ENCODE peak calls at places on chromosomes 1 and 21, in eight cellular contexts. One of them, this sample, is unnamed.

GRCh38 chr1:114156538-114157274 is 3.0 kb upstream of the SYT6 start:
- DNase-seq in AG04450: no peak
- DNase-seq in heart right ventricle: no peak
- DNase-seq in IMR-90: no peak
- DNase-seq in esophagus squamous epithelium: no peak
- DNase-seq in right lobe of liver: no peak
- DNase-seq in brain microvascular endothelial cell: no peak
- DNase-seq in thoracic aorta: no peak
- DNase-seq in this sample: no peak

GRCh38 chr1:93579891-93580290 is 101.7 kb downstream of the BCAR3 start:
- DNase-seq in IMR-90: peak
- DNase-seq in brain microvascular endothelial cell: peak
- DNase-seq in thoracic aorta: no peak
- DNase-seq in AG04450: peak
- DNase-seq in right lobe of liver: no peak
- DNase-seq in esophagus squamous epithelium: no peak
- DNase-seq in heart right ventricle: no peak
- DNase-seq in this sample: peak

GRCh38 chr1:26079960-26080814 is 12.8 kb upstream of the TRIM63 start:
- DNase-seq in IMR-90: no peak
- DNase-seq in esophagus squamous epithelium: no peak
- DNase-seq in AG04450: no peak
- DNase-seq in heart right ventricle: no peak
- DNase-seq in right lobe of liver: no peak
- DNase-seq in brain microvascular endothelial cell: no peak
- DNase-seq in thoracic aorta: no peak
- DNase-seq in this sample: no peak

GRCh38 chr1:57131701-57132394 is 166.0 kb upstream of the C8B start:
- DNase-seq in AG04450: no peak
- DNase-seq in brain microvascular endothelial cell: no peak
- DNase-seq in thoracic aorta: no peak
- DNase-seq in right lobe of liver: no peak
- DNase-seq in IMR-90: peak
- DNase-seq in heart right ventricle: no peak
- DNase-seq in esophagus squamous epithelium: no peak
- DNase-seq in this sample: peak

GRCh38 chr21:42162831-42163510 is 56.0 kb upstream of the ABCG1 start:
- DNase-seq in heart right ventricle: no peak
- DNase-seq in esophagus squamous epithelium: no peak
- DNase-seq in AG04450: no peak
- DNase-seq in thoracic aorta: no peak
- DNase-seq in IMR-90: no peak
- DNase-seq in right lobe of liver: no peak
- DNase-seq in brain microvascular endothelial cell: no peak
- DNase-seq in this sample: no peak

GRCh38 chr1:1313500-1314236 is 5.3 kb downstream of the PUSL1 start:
- DNase-seq in right lobe of liver: no peak
- DNase-seq in IMR-90: no peak
- DNase-seq in esophagus squamous epithelium: no peak
- DNase-seq in brain microvascular endothelial cell: no peak
- DNase-seq in thoracic aorta: no peak
- DNase-seq in heart right ventricle: no peak
- DNase-seq in AG04450: no peak
- DNase-seq in this sample: no peak

GRCh38 chr1:56576880-56577858 is 2.2 kb downstream of the PLPP3 start:
- DNase-seq in brain microvascular endothelial cell: peak
- DNase-seq in esophagus squamous epithelium: no peak
- DNase-seq in AG04450: no peak
- DNase-seq in heart right ventricle: peak
- DNase-seq in thoracic aorta: no peak
- DNase-seq in right lobe of liver: no peak
- DNase-seq in IMR-90: peak
- DNase-seq in this sample: no peak

GRCh38 chr1:223331929-223332328 is 32.0 kb downstream of the SUSD4 start:
- DNase-seq in heart right ventricle: no peak
- DNase-seq in AG04450: peak
- DNase-seq in esophagus squamous epithelium: no peak
- DNase-seq in IMR-90: peak
- DNase-seq in brain microvascular endothelial cell: peak
- DNase-seq in right lobe of liver: no peak
- DNase-seq in thoracic aorta: no peak
- DNase-seq in this sample: peak

GRCh38 chr1:61968869-61969268 is 225.8 kb upstream of the L1TD1 start:
- DNase-seq in right lobe of liver: no peak
- DNase-seq in esophagus squamous epithelium: no peak
- DNase-seq in IMR-90: no peak
- DNase-seq in heart right ventricle: no peak
- DNase-seq in AG04450: no peak
- DNase-seq in brain microvascular endothelial cell: no peak
- DNase-seq in thoracic aorta: no peak
- DNase-seq in this sample: no peak

GRCh38 chr1:154193821-154194220 is 1.9 kb upstream of the TPM3 start:
- DNase-seq in IMR-90: no peak
- DNase-seq in thoracic aorta: no peak
- DNase-seq in brain microvascular endothelial cell: no peak
- DNase-seq in heart right ventricle: peak
- DNase-seq in AG04450: no peak
- DNase-seq in right lobe of liver: peak
- DNase-seq in esophagus squamous epithelium: no peak
- DNase-seq in this sample: no peak

GRCh38 chr1:111739984-111740765 is 980 bp upstream of the INKA2 start:
- DNase-seq in brain microvascular endothelial cell: peak
- DNase-seq in esophagus squamous epithelium: no peak
- DNase-seq in right lobe of liver: peak
- DNase-seq in thoracic aorta: no peak
- DNase-seq in AG04450: no peak
- DNase-seq in IMR-90: peak
- DNase-seq in heart right ventricle: peak
- DNase-seq in this sample: no peak

GRCh38 chr1:50605186-50605875 is 182.1 kb upstream of the DMRTA2 start:
- DNase-seq in thoracic aorta: no peak
- DNase-seq in brain microvascular endothelial cell: peak
- DNase-seq in heart right ventricle: no peak
- DNase-seq in esophagus squamous epithelium: no peak
- DNase-seq in right lobe of liver: no peak
- DNase-seq in AG04450: no peak
- DNase-seq in IMR-90: peak
- DNase-seq in this sample: no peak

GRCh38 chr1:245348626-245349025 is 193.8 kb downstream of the KIF26B start:
- DNase-seq in IMR-90: no peak
- DNase-seq in right lobe of liver: no peak
- DNase-seq in brain microvascular endothelial cell: no peak
- DNase-seq in thoracic aorta: no peak
- DNase-seq in esophagus squamous epithelium: no peak
- DNase-seq in heart right ventricle: no peak
- DNase-seq in AG04450: no peak
- DNase-seq in this sample: no peak

GRCh38 chr1:60281360-60281932 is 207.9 kb upstream of the C1orf87 start:
- DNase-seq in IMR-90: peak
- DNase-seq in right lobe of liver: peak
- DNase-seq in brain microvascular endothelial cell: peak
- DNase-seq in heart right ventricle: peak
- DNase-seq in esophagus squamous epithelium: no peak
- DNase-seq in AG04450: no peak
- DNase-seq in thoracic aorta: peak
- DNase-seq in this sample: peak

GRCh38 chr1:8496473-8496872 is 178.6 kb downstream of the SLC45A1 start:
- DNase-seq in thoracic aorta: no peak
- DNase-seq in right lobe of liver: no peak
- DNase-seq in heart right ventricle: no peak
- DNase-seq in esophagus squamous epithelium: no peak
- DNase-seq in brain microvascular endothelial cell: no peak
- DNase-seq in IMR-90: no peak
- DNase-seq in AG04450: no peak
- DNase-seq in this sample: no peak

GRCh38 chr1:8495928-8496401 is 178.1 kb downstream of the SLC45A1 start:
- DNase-seq in thoracic aorta: no peak
- DNase-seq in esophagus squamous epithelium: no peak
- DNase-seq in right lobe of liver: no peak
- DNase-seq in IMR-90: peak
- DNase-seq in brain microvascular endothelial cell: no peak
- DNase-seq in AG04450: no peak
- DNase-seq in heart right ventricle: no peak
- DNase-seq in this sample: no peak

GRCh38 chr1:8494681-8495080 is 176.8 kb downstream of the SLC45A1 start:
- DNase-seq in thoracic aorta: no peak
- DNase-seq in heart right ventricle: no peak
- DNase-seq in IMR-90: no peak
- DNase-seq in brain microvascular endothelial cell: no peak
- DNase-seq in esophagus squamous epithelium: no peak
- DNase-seq in right lobe of liver: no peak
- DNase-seq in AG04450: no peak
- DNase-seq in this sample: no peak

GRCh38 chr1:8497196-8497878 is 179.4 kb downstream of the SLC45A1 start:
- DNase-seq in brain microvascular endothelial cell: no peak
- DNase-seq in AG04450: no peak
- DNase-seq in esophagus squamous epithelium: no peak
- DNase-seq in heart right ventricle: no peak
- DNase-seq in IMR-90: peak
- DNase-seq in thoracic aorta: no peak
- DNase-seq in right lobe of liver: no peak
- DNase-seq in this sample: peak
- H3K27ac ChIP-seq in brain microvascular endothelial cell: no peak
- H3K27ac ChIP-seq in AG04450: no peak
- H3K27ac ChIP-seq in esophagus squamous epithelium: no peak
- H3K27ac ChIP-seq in heart right ventricle: no peak
- H3K27ac ChIP-seq in IMR-90: no peak
- H3K27ac ChIP-seq in thoracic aorta: peak
- H3K27ac ChIP-seq in right lobe of liver: peak
- H3K27ac ChIP-seq in this sample: peak

GRCh38 chr1:202600432-202601041 is 109.7 kb downstream of the SYT2 start:
- DNase-seq in esophagus squamous epithelium: no peak
- DNase-seq in thoracic aorta: no peak
- DNase-seq in brain microvascular endothelial cell: no peak
- DNase-seq in IMR-90: no peak
- DNase-seq in AG04450: no peak
- DNase-seq in right lobe of liver: no peak
- DNase-seq in heart right ventricle: no peak
- DNase-seq in this sample: no peak

GRCh38 chr1:202599669-202600431 is 110.4 kb downstream of the SYT2 start:
- DNase-seq in IMR-90: peak
- DNase-seq in thoracic aorta: no peak
- DNase-seq in esophagus squamous epithelium: no peak
- DNase-seq in AG04450: peak
- DNase-seq in brain microvascular endothelial cell: peak
- DNase-seq in heart right ventricle: peak
- DNase-seq in right lobe of liver: peak
- DNase-seq in this sample: no peak

GRCh38 chr1:202593845-202594244 is 116.4 kb downstream of the SYT2 start:
- DNase-seq in IMR-90: peak
- DNase-seq in esophagus squamous epithelium: no peak
- DNase-seq in AG04450: no peak
- DNase-seq in thoracic aorta: no peak
- DNase-seq in right lobe of liver: no peak
- DNase-seq in heart right ventricle: no peak
- DNase-seq in brain microvascular endothelial cell: no peak
- DNase-seq in this sample: peak

GRCh38 chr1:202596638-202597037 is 113.6 kb downstream of the SYT2 start:
- DNase-seq in IMR-90: no peak
- DNase-seq in right lobe of liver: no peak
- DNase-seq in heart right ventricle: no peak
- DNase-seq in thoracic aorta: no peak
- DNase-seq in esophagus squamous epithelium: no peak
- DNase-seq in AG04450: no peak
- DNase-seq in brain microvascular endothelial cell: no peak
- DNase-seq in this sample: no peak

DNA sequence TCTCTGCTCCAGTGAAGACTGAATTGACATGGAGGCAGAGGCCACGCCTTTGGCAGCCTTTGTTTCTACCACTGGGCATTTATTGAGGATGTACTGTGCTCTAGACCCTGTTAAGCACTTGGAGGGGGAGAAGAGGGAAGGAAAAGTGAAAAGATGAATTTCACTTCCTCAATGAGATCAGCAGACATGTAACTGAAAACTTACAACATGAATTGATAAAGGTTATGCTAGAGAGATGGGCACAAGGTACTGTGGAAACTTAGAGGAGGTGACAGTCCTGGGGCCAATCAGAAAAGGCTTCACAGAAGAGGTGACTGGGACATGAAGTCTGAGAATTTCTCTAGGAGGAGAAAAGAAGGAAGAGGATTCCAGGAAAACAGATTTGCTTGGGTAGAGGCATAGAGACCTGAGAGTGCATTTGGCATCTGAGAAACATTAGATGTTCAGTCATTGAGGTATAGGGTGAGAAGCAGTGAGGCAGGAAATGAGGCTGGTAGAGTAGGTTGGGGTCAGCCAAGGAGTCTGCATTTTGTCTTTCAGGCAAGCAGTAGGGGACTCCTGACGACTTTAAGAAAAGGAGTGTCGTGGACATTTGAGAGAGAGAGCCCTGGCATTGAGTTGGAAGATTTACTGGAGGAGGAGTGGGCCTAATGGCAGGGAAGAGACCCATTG is 113.0 kb downstream of the SYT2 start:
- DNase-seq in esophagus squamous epithelium: no peak
- DNase-seq in IMR-90: no peak
- DNase-seq in right lobe of liver: no peak
- DNase-seq in brain microvascular endothelial cell: no peak
- DNase-seq in heart right ventricle: no peak
- DNase-seq in thoracic aorta: no peak
- DNase-seq in AG04450: no peak
- DNase-seq in this sample: no peak
- H3K27ac ChIP-seq in esophagus squamous epithelium: no peak
- H3K27ac ChIP-seq in IMR-90: no peak
- H3K27ac ChIP-seq in right lobe of liver: no peak
- H3K27ac ChIP-seq in brain microvascular endothelial cell: no peak
- H3K27ac ChIP-seq in heart right ventricle: no peak
- H3K27ac ChIP-seq in thoracic aorta: no peak
- H3K27ac ChIP-seq in AG04450: no peak
- H3K27ac ChIP-seq in this sample: no peak

GRCh38 chr1:116409751-116410182 is 36.7 kb downstream of the ATP1A1 start:
- DNase-seq in right lobe of liver: no peak
- DNase-seq in brain microvascular endothelial cell: no peak
- DNase-seq in thoracic aorta: no peak
- DNase-seq in heart right ventricle: no peak
- DNase-seq in esophagus squamous epithelium: no peak
- DNase-seq in IMR-90: peak
- DNase-seq in AG04450: no peak
- DNase-seq in this sample: peak
- H3K27ac ChIP-seq in right lobe of liver: no peak
- H3K27ac ChIP-seq in brain microvascular endothelial cell: no peak
- H3K27ac ChIP-seq in thoracic aorta: no peak
- H3K27ac ChIP-seq in heart right ventricle: peak
- H3K27ac ChIP-seq in esophagus squamous epithelium: no peak
- H3K27ac ChIP-seq in IMR-90: no peak
- H3K27ac ChIP-seq in AG04450: no peak
- H3K27ac ChIP-seq in this sample: no peak

DNA sequence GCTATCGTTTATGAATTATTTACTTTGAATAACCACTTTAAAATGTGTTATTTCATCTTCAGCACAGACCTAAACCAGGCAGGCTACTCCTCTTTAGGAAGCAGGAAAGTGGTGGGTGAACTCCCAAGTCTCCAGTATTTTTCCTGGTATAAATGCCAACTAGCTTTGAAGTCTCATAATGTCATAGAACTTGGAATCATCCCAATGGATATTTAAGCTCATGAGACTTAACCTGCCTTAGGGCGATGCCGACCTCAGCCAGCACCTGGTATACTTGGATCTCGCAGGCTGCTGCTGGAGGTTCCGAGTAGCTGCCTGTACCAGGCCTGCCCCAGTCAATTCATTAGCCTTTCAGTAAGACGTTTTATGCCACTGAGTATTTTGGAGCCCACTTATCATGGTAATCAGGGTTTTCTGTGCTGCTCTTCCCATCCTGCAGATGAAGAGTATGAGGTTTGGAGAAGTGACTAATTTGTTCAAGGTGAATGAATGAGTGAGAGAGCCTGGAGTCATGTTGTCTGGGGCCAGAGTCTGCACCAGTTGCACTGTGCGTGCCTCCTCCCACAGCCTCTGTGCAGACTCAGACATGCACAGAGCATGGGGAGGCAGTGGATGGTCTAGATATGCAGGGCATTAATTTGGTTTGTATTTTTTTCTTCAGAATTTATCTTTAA is 34.9 kb downstream of the VANGL1 start:
- DNase-seq in heart right ventricle: no peak
- DNase-seq in thoracic aorta: no peak
- DNase-seq in esophagus squamous epithelium: no peak
- DNase-seq in AG04450: no peak
- DNase-seq in brain microvascular endothelial cell: no peak
- DNase-seq in IMR-90: no peak
- DNase-seq in right lobe of liver: no peak
- DNase-seq in this sample: no peak
- H3K27ac ChIP-seq in heart right ventricle: no peak
- H3K27ac ChIP-seq in thoracic aorta: no peak
- H3K27ac ChIP-seq in esophagus squamous epithelium: peak
- H3K27ac ChIP-seq in AG04450: no peak
- H3K27ac ChIP-seq in brain microvascular endothelial cell: no peak
- H3K27ac ChIP-seq in IMR-90: no peak
- H3K27ac ChIP-seq in right lobe of liver: no peak
- H3K27ac ChIP-seq in this sample: peak